ENCODE peak calls at places on chromosomes 7 and 10, in six cellular contexts. Y, E, K, H, O and I are unnamed samples.
A peak's percentile ranks its signal among the peaks of the same experiment; 100 is the strongest.

GRCh38 chr10:132395704-132396494 is 1.1 kb upstream of the PWWP2B start:
- DNase-seq in Y (no peak), E (peak; percentile 68), K (no peak), H (peak; percentile 51), O (no peak), I (no peak)

GRCh38 chr10:48845512-48845911 is 94.1 kb downstream of the LRRC18 start:
- DNase-seq in Y (no peak), E (no peak), K (no peak), H (no peak), O (no peak), I (no peak)

GRCh38 chr7:78073470-78074382 is 275.2 kb downstream of the PHTF2 start:
- DNase-seq in Y (no peak), E (no peak), K (no peak), H (no peak), O (no peak), I (no peak)

GRCh38 chr7:36651404-36651803 is 72.9 kb downstream of the AOAH start:
- DNase-seq in Y (no peak), E (peak; percentile 80), K (no peak), H (peak; percentile 73), O (peak; percentile 49), I (peak; percentile 77)

GRCh38 chr7:152624218-152624617 is 51.7 kb downstream of the XRCC2 start:
- DNase-seq in Y (no peak), E (no peak), K (no peak), H (no peak), O (no peak), I (peak; percentile 1)

GRCh38 chr7:151081170-151082101 is 827 bp upstream of the FASTK start:
- DNase-seq in Y (no peak), E (peak; percentile 68), K (no peak), H (no peak), O (no peak), I (peak; percentile 42)

GRCh38 chr7:129800901-129801300 is 151.9 kb downstream of the UBE2H start:
- DNase-seq in Y (no peak), E (no peak), K (no peak), H (no peak), O (no peak), I (no peak)

GRCh38 chr10:73251683-73252444 is 580 bp downstream of the MRPS16 start:
- DNase-seq in Y (no peak), E (peak; percentile 95), K (peak; percentile 17), H (no peak), O (no peak), I (peak; percentile 16)

GRCh38 chr7:4079366-4079765 is 602.7 kb upstream of the FOXK1 start:
- DNase-seq in Y (no peak), E (no peak), K (no peak), H (no peak), O (no peak), I (no peak)

GRCh38 chr10:59895629-59896116 is 10.7 kb downstream of the CCDC6 start:
- DNase-seq in Y (no peak), E (peak; percentile 24), K (no peak), H (no peak), O (no peak), I (no peak)

GRCh38 chr10:59894114-59894513 is 12.2 kb downstream of the CCDC6 start:
- DNase-seq in Y (no peak), E (peak; percentile 95), K (no peak), H (peak; percentile 81), O (no peak), I (peak; percentile 71)

GRCh38 chr10:59892697-59893096 is 13.7 kb downstream of the CCDC6 start:
- DNase-seq in Y (no peak), E (no peak), K (no peak), H (no peak), O (no peak), I (no peak)

GRCh38 chr10:59891349-59891748 is 15.0 kb downstream of the CCDC6 start:
- DNase-seq in Y (no peak), E (no peak), K (no peak), H (no peak), O (no peak), I (no peak)

DNA sequence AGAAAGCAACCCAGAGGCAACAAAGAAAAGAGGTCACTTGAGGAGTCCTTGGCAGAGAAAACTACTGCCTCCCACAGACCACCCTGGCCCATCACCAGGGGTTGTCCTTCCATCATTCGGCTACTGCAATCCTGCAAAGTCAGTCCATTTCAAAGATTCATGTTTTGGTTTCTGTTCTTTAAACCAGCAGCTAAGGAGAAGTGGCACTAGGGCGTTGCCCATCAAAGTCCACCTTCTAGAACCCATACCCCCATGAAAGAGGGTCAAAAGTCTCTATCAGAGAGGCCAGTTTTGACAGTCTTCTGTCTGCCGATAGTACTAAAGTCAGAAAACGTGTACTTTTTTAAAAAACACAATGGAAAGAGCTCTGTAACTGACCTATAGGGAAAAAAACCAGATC is 14.4 kb downstream of the CCDC6 start:
- DNase-seq in Y (no peak), E (no peak), K (no peak), H (no peak), O (no peak), I (no peak)
- H3K4me3 ChIP-seq in Y (no peak overlapping the region), E (no peak overlapping the region), K (no peak overlapping the region), H (no peak overlapping the region), O (no peak overlapping the region), I (no peak overlapping the region)

GRCh38 chr7:2008936-2009540 is 223.7 kb downstream of the MAD1L1 start:
- DNase-seq in Y (no peak), E (no peak), K (no peak), H (no peak), O (no peak), I (no peak)

GRCh38 chr7:2006921-2007381 is 225.8 kb downstream of the MAD1L1 start:
- DNase-seq in Y (no peak), E (no peak), K (no peak), H (no peak), O (no peak), I (no peak)

GRCh38 chr7:2006231-2006771 is 226.4 kb downstream of the MAD1L1 start:
- DNase-seq in Y (no peak), E (no peak), K (no peak), H (no peak), O (no peak), I (no peak)

GRCh38 chr7:2008101-2008935 is 224.4 kb downstream of the MAD1L1 start:
- DNase-seq in Y (no peak), E (no peak), K (no peak), H (no peak), O (no peak), I (no peak)

GRCh38 chr7:2007526-2007925 is 225.2 kb downstream of the MAD1L1 start:
- DNase-seq in Y (no peak), E (no peak), K (no peak), H (no peak), O (no peak), I (no peak)
- H3K4me3 ChIP-seq in Y (no peak overlapping the region), E (no peak overlapping the region), K (no peak overlapping the region), H (no peak overlapping the region), O (no peak overlapping the region), I (no peak overlapping the region)

GRCh38 chr10:114499120-114499519 is 94.8 kb upstream of the AFAP1L2 start:
- DNase-seq in Y (no peak), E (no peak), K (no peak), H (no peak), O (no peak), I (no peak)
- H3K4me3 ChIP-seq in Y (no peak overlapping the region), E (no peak overlapping the region), K (no peak overlapping the region), H (no peak overlapping the region), O (no peak overlapping the region), I (no peak overlapping the region)

DNA sequence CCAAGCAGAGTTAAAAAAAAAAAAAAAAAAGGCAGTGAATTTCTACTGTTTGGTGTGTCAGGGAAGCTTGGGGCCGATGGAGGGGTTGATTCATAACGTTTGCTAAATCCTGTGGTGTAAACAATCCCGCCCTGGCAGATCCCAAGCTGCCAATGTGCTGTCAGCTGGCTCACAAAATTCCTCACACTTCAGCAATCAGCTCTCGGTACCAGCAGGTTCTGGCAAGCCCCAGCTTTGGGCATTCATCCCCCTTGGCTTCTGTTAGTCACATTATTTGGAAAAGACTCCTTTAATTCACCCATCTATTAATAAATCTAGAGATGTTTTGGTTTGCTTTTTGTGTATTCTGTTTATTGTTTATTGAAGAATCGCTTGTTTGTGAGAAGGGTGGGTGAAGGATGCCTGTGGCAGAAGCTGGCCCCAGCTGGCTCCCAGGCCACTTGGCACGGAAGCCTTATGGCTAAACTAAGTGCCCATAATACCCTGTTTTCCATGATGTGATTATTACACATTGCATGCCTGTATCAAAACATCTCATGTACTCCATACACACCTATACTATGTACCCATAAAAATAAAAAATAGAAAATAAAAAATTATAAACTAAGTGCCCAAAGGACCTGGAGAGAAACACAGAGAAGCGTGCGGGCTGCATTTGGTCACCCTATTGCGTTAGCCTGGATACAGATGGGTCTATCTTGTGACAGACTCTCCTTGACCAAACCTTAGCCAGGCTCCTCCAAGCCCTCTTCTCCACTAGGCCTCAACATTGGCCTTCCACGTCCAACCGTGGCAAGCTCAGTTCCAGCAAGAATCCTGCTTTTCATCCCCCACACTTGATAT is 245.5 kb downstream of the TNS3 start:
- DNase-seq in Y (no peak), E (peak; percentile 96), K (no peak), H (peak; percentile 93), O (no peak), I (peak; percentile 49)
- H3K4me3 ChIP-seq in Y (no peak overlapping the region), E (no peak overlapping the region), K (no peak overlapping the region), H (no peak overlapping the region), O (no peak overlapping the region), I (no peak overlapping the region)

GRCh38 chr7:50333266-50333665 is 28.8 kb downstream of the IKZF1 start:
- DNase-seq in Y (peak; percentile 72), E (no peak), K (no peak), H (no peak), O (no peak), I (no peak)

GRCh38 chr7:50336909-50337703 is 32.6 kb downstream of the IKZF1 start:
- DNase-seq in Y (no peak), E (no peak), K (no peak), H (no peak), O (no peak), I (no peak)

GRCh38 chr7:50334341-50334994 is 30.0 kb downstream of the IKZF1 start:
- DNase-seq in Y (no peak), E (no peak), K (no peak), H (no peak), O (no peak), I (no peak)

GRCh38 chr7:50335795-50336754 is 31.6 kb downstream of the IKZF1 start:
- DNase-seq in Y (peak; percentile 71), E (no peak), K (no peak), H (no peak), O (no peak), I (no peak)

GRCh38 chr7:50335230-50335794 is 30.8 kb downstream of the IKZF1 start:
- DNase-seq in Y (no peak), E (no peak), K (no peak), H (no peak), O (no peak), I (no peak)
- H3K4me3 ChIP-seq in Y (peak overlapping the region; percentile 7), E (no peak overlapping the region), K (no peak overlapping the region), H (no peak overlapping the region), O (no peak overlapping the region), I (no peak overlapping the region)

DNA sequence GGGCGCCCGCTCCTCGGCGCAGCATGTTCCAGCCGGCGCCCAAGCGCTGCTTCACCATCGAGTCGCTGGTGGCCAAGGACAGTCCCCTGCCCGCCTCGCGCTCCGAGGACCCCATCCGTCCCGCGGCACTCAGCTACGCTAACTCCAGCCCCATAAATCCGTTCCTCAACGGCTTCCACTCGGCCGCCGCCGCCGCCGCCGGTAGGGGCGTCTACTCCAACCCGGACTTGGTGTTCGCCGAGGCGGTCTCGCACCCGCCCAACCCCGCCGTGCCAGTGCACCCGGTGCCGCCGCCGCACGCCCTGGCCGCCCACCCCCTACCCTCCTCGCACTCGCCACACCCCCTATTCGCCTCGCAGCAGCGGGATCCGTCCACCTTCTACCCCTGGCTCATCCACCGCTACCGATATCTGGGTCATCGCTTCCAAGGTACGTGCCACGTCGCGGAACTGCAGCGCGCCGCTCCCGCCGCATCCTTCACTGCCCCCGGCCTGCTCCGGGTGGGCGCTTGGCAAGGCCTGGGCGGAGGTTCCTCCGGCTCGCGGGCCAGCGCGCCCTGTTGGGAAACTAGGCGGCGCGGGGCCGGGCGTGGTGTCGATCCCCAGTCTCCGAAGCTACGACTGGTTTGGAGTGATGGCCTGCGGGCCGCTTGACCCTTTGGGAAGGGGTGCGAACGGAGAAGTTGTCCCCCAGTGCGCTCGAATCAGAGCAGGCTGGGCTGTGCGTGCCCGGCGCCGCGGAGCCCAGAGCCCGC is 876 bp downstream of the EMX2 start:
- DNase-seq in Y (no peak), E (peak; percentile 82), K (peak; percentile 63), H (peak; percentile 52), O (no peak), I (no peak)
- H3K4me3 ChIP-seq in Y (no peak overlapping the region), E (peak overlapping the region; percentile 95), K (no peak overlapping the region), H (peak overlapping the region; percentile 96), O (peak overlapping the region; percentile 54), I (peak overlapping the region; percentile 96)